ENCODE peak calls at places on chromosomes 16 and 17, in ten cellular contexts. T is MCF 10A, K is RWPE1, Q is lung microvascular endothelial cell, M is progenitor cell of endocrine pancreas, Z is M059J, I is OCI-LY7, F is GOT3, D is AG09319, W is astrocyte of the spinal cord. A is an unnamed sample.

GRCh38 chr17:6506679-6507231 is 49.6 kb downstream of the PITPNM3 start:
- DNase-seq in D (no peak), W (no peak), Z (peak), F (no peak), K (peak), I (no peak), M (no peak), Q (no peak), T (peak), A (no peak)

GRCh38 chr17:6530324-6530920 is 25.9 kb downstream of the PITPNM3 start:
- DNase-seq in D (no peak), I (no peak), K (no peak), Q (no peak), Z (no peak), M (no peak), W (no peak), T (no peak), F (no peak), A (no peak)

GRCh38 chr16:49640606-49641005 is 215.3 kb downstream of the ZNF423 start:
- DNase-seq in M (no peak), K (no peak), D (no peak), T (no peak), F (no peak), W (peak), Q (no peak), I (no peak), Z (no peak), A (no peak)

GRCh38 chr17:34579017-34579946 is at the start of gene TMEM132E:
- DNase-seq in T (no peak), W (no peak), D (no peak), F (no peak), M (peak), K (no peak), Z (peak), Q (no peak), I (no peak), A (no peak)

GRCh38 chr17:50266384-50267073 is 7.7 kb upstream of the TMEM92 start:
- DNase-seq in F (no peak), K (no peak), D (peak), Q (peak), I (no peak), T (peak), W (peak), Z (peak), M (no peak), A (no peak)

GRCh38 chr17:43608313-43608712 is 53.4 kb downstream of the MEOX1 start:
- DNase-seq in D (no peak), W (no peak), M (no peak), Q (peak), Z (peak), I (no peak), T (no peak), F (no peak), K (no peak), A (no peak)

GRCh38 chr16:31003744-31004143 is 6.7 kb downstream of the STX1B start:
- DNase-seq in W (no peak), Q (no peak), K (no peak), M (no peak), Z (no peak), D (no peak), F (no peak), I (no peak), T (no peak), A (no peak)

GRCh38 chr16:1127971-1128715 is 24.8 kb upstream of the CACNA1H start:
- DNase-seq in K (no peak), I (no peak), D (no peak), M (no peak), Z (no peak), T (no peak), F (no peak), W (no peak), Q (no peak), A (no peak)

GRCh38 chr16:67967183-67967955 is 1.1 kb downstream of the SLC12A4 start:
- DNase-seq in Q (peak), I (peak), K (no peak), W (no peak), M (no peak), T (peak), F (no peak), D (no peak), Z (peak), A (peak)

GRCh38 chr16:58551496-58551895 is 36.2 kb downstream of the SETD6 start:
- DNase-seq in D (no peak), I (no peak), K (no peak), Q (peak), Z (peak), F (no peak), M (no peak), W (no peak), T (no peak), A (no peak)

GRCh38 chr17:51355314-51356083 is 95.2 kb downstream of the UTP18 start:
- DNase-seq in M (no peak), Z (no peak), T (no peak), W (no peak), Q (no peak), I (no peak), F (no peak), K (no peak), D (no peak), A (no peak)

GRCh38 chr16:24036614-24037013 is 200.8 kb downstream of the PRKCB start:
- DNase-seq in F (no peak), W (peak), M (peak), I (peak), K (peak), Q (peak), Z (peak), T (peak), D (peak), A (peak)

GRCh38 chr16:25045696-25046381 is 30.7 kb upstream of the ARHGAP17 start:
- DNase-seq in F (no peak), D (no peak), I (no peak), Z (peak), T (no peak), Q (peak), K (no peak), M (no peak), W (peak), A (no peak)

GRCh38 chr17:75673487-75673886 is 6.3 kb downstream of the SAP30BP start:
- DNase-seq in Q (no peak), I (no peak), D (no peak), K (no peak), Z (no peak), M (no peak), W (no peak), T (no peak), F (no peak), A (no peak)

GRCh38 chr17:33163827-33164555 is 129.1 kb downstream of the ASIC2 start:
- DNase-seq in Q (peak), F (no peak), K (peak), Z (peak), W (no peak), T (peak), D (peak), M (no peak), I (no peak), A (no peak)

GRCh38 chr16:57798267-57798810 is 4.0 kb downstream of the KIFC3 start:
- DNase-seq in Q (no peak), K (no peak), Z (no peak), I (no peak), M (no peak), W (no peak), F (no peak), T (no peak), D (no peak), A (no peak)

GRCh38 chr16:86834451-86835035 is 256.2 kb downstream of the FOXL1 start:
- DNase-seq in I (no peak), M (no peak), F (no peak), W (peak), K (no peak), Q (peak), T (peak), D (no peak), Z (peak), A (no peak)

GRCh38 chr16:81204794-81205680 is 33.5 kb upstream of the BCO1 start:
- DNase-seq in Q (peak), I (peak), M (no peak), T (peak), D (peak), Z (peak), K (peak), W (peak), F (no peak), A (no peak)

GRCh38 chr16:85183564-85183963 is 71.3 kb upstream of the CIBAR2 start:
- DNase-seq in K (no peak), M (no peak), F (no peak), T (no peak), D (no peak), I (no peak), Z (no peak), W (no peak), Q (no peak), A (no peak)

GRCh38 chr16:80274576-80275191 is 266.1 kb upstream of the DYNLRB2 start:
- DNase-seq in Q (no peak), F (no peak), T (peak), M (no peak), I (no peak), W (peak), K (peak), D (peak), Z (peak), A (no peak)

GRCh38 chr16:86072328-86073102 is 173.6 kb downstream of the IRF8 start:
- DNase-seq in D (peak), T (peak), W (peak), I (peak), F (peak), K (peak), M (peak), Q (peak), Z (peak), A (no peak)

GRCh38 chr16:31508706-31509523 is 724 bp upstream of the RUSF1 start:
- DNase-seq in K (no peak), Q (peak), T (peak), F (no peak), M (no peak), I (no peak), W (no peak), Z (peak), D (no peak), A (no peak)

GRCh38 chr16:30715777-30716445 is 16.9 kb downstream of the SRCAP start:
- DNase-seq in Q (no peak), T (peak), K (no peak), D (no peak), F (no peak), M (no peak), W (no peak), I (no peak), Z (peak), A (no peak)

GRCh38 chr16:24731722-24732419 is 2.4 kb downstream of the TNRC6A start:
- DNase-seq in D (no peak), Q (no peak), I (no peak), Z (no peak), T (no peak), M (no peak), W (no peak), F (no peak), K (no peak), A (no peak)

GRCh38 chr16:78916928-78917545 is 683.5 kb downstream of the MAF start:
- DNase-seq in D (no peak), Z (no peak), F (no peak), Q (no peak), W (no peak), T (no peak), I (no peak), M (no peak), K (no peak), A (no peak)

GRCh38 chr17:79630120-79630519 is 19.3 kb upstream of the RBFOX3 start:
- DNase-seq in D (no peak), F (no peak), Z (no peak), Q (no peak), K (no peak), M (peak), W (no peak), T (no peak), I (no peak), A (no peak)

GRCh38 chr17:81665205-81666091 is 957 bp downstream of the OXLD1 start:
- DNase-seq in K (peak), M (no peak), F (no peak), Z (peak), I (peak), W (no peak), D (no peak), T (peak), Q (peak), A (no peak)

GRCh38 chr17:64282753-64283080 is 19.7 kb upstream of the TEX2 start:
- DNase-seq in K (no peak), Z (no peak), W (no peak), Q (peak), D (no peak), F (no peak), T (no peak), M (no peak), I (no peak), A (no peak)

GRCh38 chr17:49259663-49260010 is 29.1 kb upstream of the PHOSPHO1 start:
- DNase-seq in Q (no peak), M (no peak), W (no peak), F (no peak), T (no peak), D (no peak), K (no peak), Z (no peak), I (no peak), A (no peak)

GRCh38 chr17:11693284-11693683 is 95.0 kb downstream of the DNAH9 start:
- DNase-seq in K (no peak), W (no peak), I (no peak), Z (no peak), Q (no peak), D (no peak), T (no peak), F (no peak), M (no peak), A (no peak)

GRCh38 chr16:77057161-77057736 is 133.7 kb upstream of the MON1B start:
- DNase-seq in Q (no peak), F (no peak), T (peak), K (no peak), W (no peak), D (no peak), Z (no peak), I (peak), M (no peak), A (no peak)

GRCh38 chr16:53504665-53505064 is 1.7 kb upstream of the AKTIP start:
- DNase-seq in W (peak), M (no peak), D (no peak), T (no peak), Q (peak), Z (peak), I (no peak), F (no peak), K (no peak), A (peak)

GRCh38 chr16:83513006-83513755 is 294.6 kb upstream of the HSBP1 start:
- DNase-seq in T (peak), Z (peak), M (no peak), Q (no peak), I (no peak), K (peak), F (peak), W (peak), D (peak), A (no peak)

GRCh38 chr17:1177099-1177996 is 2.4 kb downstream of the ABR start:
- DNase-seq in I (no peak), D (no peak), M (no peak), Z (peak), Q (peak), W (peak), K (no peak), F (no peak), T (no peak), A (no peak)

GRCh38 chr17:75919611-75920010 is 14.9 kb upstream of the MRPL38 start:
- DNase-seq in I (no peak), T (no peak), K (no peak), Z (no peak), F (no peak), Q (no peak), M (no peak), D (no peak), W (no peak), A (no peak)

GRCh38 chr16:84053237-84053636 is 10.6 kb upstream of the SLC38A8 start:
- DNase-seq in I (no peak), F (no peak), K (no peak), M (no peak), W (no peak), Q (no peak), T (no peak), D (no peak), Z (no peak), A (no peak)

GRCh38 chr17:48376926-48377325 is 53.1 kb downstream of the SKAP1 start:
- DNase-seq in M (no peak), W (no peak), T (no peak), Q (no peak), F (no peak), K (no peak), D (no peak), I (no peak), Z (no peak), A (no peak)

GRCh38 chr17:27280527-27280926 is 13.4 kb upstream of the WSB1 start:
- DNase-seq in M (no peak), F (no peak), T (no peak), Z (no peak), I (no peak), Q (no peak), D (no peak), W (no peak), K (no peak), A (no peak)